ENCODE peak calls at places on chromosomes 2 and 18, in seven cellular contexts. O is T-helper 2 cell; B is MM.1S; X is cardiac muscle cell; S is small intestine; E is GM12864; G is stimulated activated CD8-positive, alpha-beta memory T cell treated with anti-CD3 and anti-CD28 coated beads, Interleukin-7, amount 100 ng/mL, for 1 hour. K is an unnamed sample.
A peak's percentile ranks its signal among the peaks of the same experiment; 100 is the strongest.

GRCh38 chr2:212484563-212485080 is 54.0 kb downstream of the ERBB4 start:
- DNase-seq in O (no peak), B (no peak), X (no peak), S (no peak), E (no peak), G (no peak), K (no peak)

GRCh38 chr2:68646303-68646702 is 2.9 kb downstream of the PROKR1 start:
- DNase-seq in O (no peak), B (no peak), X (no peak), S (no peak), E (no peak), G (no peak), K (no peak)

GRCh38 chr18:31658670-31659573 is 25.5 kb downstream of the B4GALT6 start:
- DNase-seq in O (peak; percentile 77), B (peak; percentile 77), X (no peak), S (peak; percentile 55), E (peak; percentile 70), G (no peak), K (no peak)

GRCh38 chr2:184696644-184697043 is 98.3 kb downstream of the ZNF804A start:
- DNase-seq in O (no peak), B (no peak), X (no peak), S (no peak), E (no peak), G (no peak), K (no peak)

GRCh38 chr18:11368020-11368419 is 218.7 kb upstream of the PIEZO2 start:
- DNase-seq in O (no peak), B (no peak), X (no peak), S (no peak), E (no peak), G (no peak), K (no peak)

GRCh38 chr2:27049422-27050280 is 1.8 kb upstream of the AGBL5 start:
- DNase-seq in O (peak; percentile 67), B (peak; percentile 61), X (no peak), S (no peak), E (peak; percentile 21), G (peak; percentile 24), K (peak; percentile 64)

GRCh38 chr2:124708661-124709060 is 683.6 kb downstream of the CNTNAP5 start:
- DNase-seq in O (no peak), B (no peak), X (no peak), S (no peak), E (no peak), G (no peak), K (no peak)

GRCh38 chr2:10297950-10298349 is 4.8 kb upstream of the HPCAL1 start:
- DNase-seq in O (peak; percentile 58), B (no peak), X (peak; percentile 92), S (no peak), E (no peak), G (peak; percentile 36), K (no peak)

GRCh38 chr2:199431748-199432213 is 26.0 kb downstream of the SATB2 start:
- DNase-seq in O (no peak), B (no peak), X (peak; percentile 74), S (no peak), E (no peak), G (no peak), K (no peak)

GRCh38 chr18:35050638-35051287 is 9.6 kb downstream of the MAPRE2 start:
- DNase-seq in O (no peak), B (no peak), X (peak; percentile 68), S (no peak), E (no peak), G (no peak), K (no peak)

GRCh38 chr18:37270046-37270665 is 295.4 kb downstream of the CELF4 start:
- DNase-seq in O (peak; percentile 41), B (peak; percentile 52), X (peak; percentile 72), S (peak; percentile 26), E (no peak), G (no peak), K (peak; percentile 77)

K was measured in HAP-1.